ENCODE peak calls at places on chromosomes 13 and 19, in five cellular contexts. N is heart right ventricle, V is fibroblast of lung, P is heart left ventricle, T is GM23338. Q is an unnamed sample.

GRCh38 chr19:33613601-33614000 is 8.2 kb upstream of the CHST8 start:
- DNase-seq in N (no peak), V (no peak), P (no peak), T (no peak), Q (no peak)

GRCh38 chr19:46493236-46494114 is 2.2 kb downstream of the PNMA8B start:
- DNase-seq in N (peak), V (no peak), P (peak), T (peak), Q (no peak)

GRCh38 chr13:39051157-39051556 is 12.9 kb downstream of the NHLRC3 start:
- DNase-seq in N (no peak), V (peak), P (no peak), T (peak), Q (no peak)

GRCh38 chr19:14005381-14006084 is 587 bp downstream of the RFX1 start:
- DNase-seq in N (peak), V (peak), P (peak), T (peak), Q (peak)

GRCh38 chr13:102401305-102401704 is 543 bp downstream of the FGF14 start:
- DNase-seq in N (no peak), V (no peak), P (no peak), T (no peak), Q (no peak)

GRCh38 chr13:106532111-106532929 is 3.1 kb downstream of the EFNB2 start:
- DNase-seq in N (no peak), V (peak), P (no peak), T (no peak), Q (no peak)

GRCh38 chr19:40390084-40390742 is at the start of gene HIPK4:
- DNase-seq in N (no peak), V (no peak), P (no peak), T (peak), Q (no peak)

GRCh38 chr19:5250127-5250659 is 90.4 kb downstream of the PTPRS start:
- DNase-seq in N (peak), V (no peak), P (peak), T (no peak), Q (peak)

GRCh38 chr19:18729933-18730530 is 46.6 kb downstream of the CRTC1 start:
- DNase-seq in N (no peak), V (no peak), P (no peak), T (no peak), Q (no peak)

GRCh38 chr13:28819748-28820098 is 416 bp upstream of the MTUS2 start:
- DNase-seq in N (peak), V (peak), P (peak), T (peak), Q (no peak)

GRCh38 chr19:47723573-47723923 is 10.3 kb downstream of the EHD2 start:
- DNase-seq in N (peak), V (peak), P (no peak), T (no peak), Q (peak)

GRCh38 chr19:3343619-3344502 is 22.5 kb upstream of the NFIC start:
- DNase-seq in N (peak), V (peak), P (peak), T (peak), Q (peak)

GRCh38 chr19:43799502-43800142 is 2.6 kb downstream of the LYPD5 start:
- DNase-seq in N (no peak), V (no peak), P (no peak), T (peak), Q (no peak)

GRCh38 chr13:31476266-31476665 is 263.1 kb upstream of the RXFP2 start:
- DNase-seq in N (no peak), V (peak), P (no peak), T (peak), Q (peak)

GRCh38 chr13:68124437-68125086 is 894.4 kb upstream of the PCDH9 start:
- DNase-seq in N (no peak), V (no peak), P (no peak), T (no peak), Q (no peak)

GRCh38 chr13:68128297-68128915 is 898.3 kb upstream of the PCDH9 start:
- DNase-seq in N (no peak), V (no peak), P (no peak), T (no peak), Q (no peak)

DNA sequence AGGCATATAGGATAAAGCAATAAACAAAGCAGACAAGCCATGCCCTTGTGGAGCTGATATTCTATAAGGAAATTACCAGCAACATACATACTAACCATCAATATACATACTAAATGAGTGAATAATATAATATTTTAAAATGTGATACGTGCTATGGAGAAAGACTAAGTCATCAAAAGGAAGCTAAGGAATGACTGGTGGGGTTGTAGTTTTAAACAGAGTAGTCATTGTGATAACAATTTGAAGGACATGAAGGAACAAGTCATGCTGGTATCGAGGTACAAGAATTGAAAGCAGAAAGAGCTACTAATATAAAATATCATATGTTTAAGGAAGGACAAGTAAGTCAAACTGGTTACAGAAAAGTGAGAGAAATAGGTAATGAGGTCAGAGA is 894.9 kb upstream of the PCDH9 start:
- DNase-seq in N (no peak), V (peak), P (no peak), T (no peak), Q (no peak)
- H3K27ac ChIP-seq in N (no peak), V (no peak), P (no peak), T (no peak), Q (no peak)

GRCh38 chr13:111286162-111286561 is 34.3 kb upstream of the TEX29 start:
- DNase-seq in N (no peak), V (no peak), P (no peak), T (peak), Q (no peak)
- TF ChIP-seq CTCF in N (no peak), V (no peak), P (no peak), T (no peak), Q (no peak)

GRCh38 chr19:51066816-51067215 is 1.9 kb upstream of the KLK13 start:
- DNase-seq in N (no peak), V (no peak), P (no peak), T (no peak), Q (no peak)

GRCh38 chr19:51064534-51065220 is at the start of gene KLK13:
- DNase-seq in N (peak), V (no peak), P (peak), T (peak), Q (no peak)

GRCh38 chr19:51063664-51064063 is 1.2 kb downstream of the KLK13 start:
- DNase-seq in N (no peak), V (no peak), P (no peak), T (no peak), Q (no peak)

GRCh38 chr19:51066393-51066792 is 1.5 kb upstream of the KLK13 start:
- DNase-seq in N (no peak), V (no peak), P (no peak), T (no peak), Q (no peak)

DNA sequence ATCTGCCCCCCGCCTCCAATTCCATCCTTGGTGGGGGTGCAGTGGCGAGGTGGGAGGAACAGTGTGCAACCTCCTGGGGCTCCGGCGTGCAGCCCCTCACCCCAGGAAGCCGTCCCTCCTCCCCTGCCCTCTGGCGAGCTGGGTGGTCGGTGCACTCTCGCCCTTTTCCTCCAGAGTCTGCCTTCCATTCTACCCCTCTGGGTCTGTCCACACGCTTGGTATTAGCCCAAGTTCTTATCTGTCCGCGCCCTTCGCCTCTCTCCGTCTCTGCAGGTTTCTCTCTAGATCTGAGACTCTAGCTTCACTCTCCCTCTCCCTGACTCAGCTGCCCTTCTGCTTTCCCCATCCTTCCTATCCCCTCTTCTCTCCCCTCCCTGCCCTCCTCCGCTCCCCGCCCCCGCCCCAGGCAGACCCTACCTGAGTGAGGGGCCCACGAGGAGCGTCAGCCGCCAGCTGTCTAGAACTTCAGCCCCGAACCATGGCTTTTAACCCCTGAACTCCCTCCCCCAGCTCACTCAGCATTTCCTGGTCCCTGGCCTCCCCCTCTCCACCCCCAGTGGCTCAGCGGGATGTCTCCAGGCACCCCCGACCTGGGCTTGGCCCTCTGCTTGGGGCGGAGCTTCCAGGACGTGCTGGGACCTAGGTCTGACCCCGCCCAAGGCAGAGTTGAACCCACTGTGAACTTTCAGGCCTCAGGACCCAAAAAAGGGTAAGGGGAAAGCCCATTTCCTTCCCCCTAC is 499 bp upstream of the KLK13 start:
- DNase-seq in N (no peak), V (no peak), P (no peak), T (no peak), Q (no peak)
- H3K27ac ChIP-seq in N (no peak), V (no peak), P (no peak), T (no peak), Q (no peak)

DNA sequence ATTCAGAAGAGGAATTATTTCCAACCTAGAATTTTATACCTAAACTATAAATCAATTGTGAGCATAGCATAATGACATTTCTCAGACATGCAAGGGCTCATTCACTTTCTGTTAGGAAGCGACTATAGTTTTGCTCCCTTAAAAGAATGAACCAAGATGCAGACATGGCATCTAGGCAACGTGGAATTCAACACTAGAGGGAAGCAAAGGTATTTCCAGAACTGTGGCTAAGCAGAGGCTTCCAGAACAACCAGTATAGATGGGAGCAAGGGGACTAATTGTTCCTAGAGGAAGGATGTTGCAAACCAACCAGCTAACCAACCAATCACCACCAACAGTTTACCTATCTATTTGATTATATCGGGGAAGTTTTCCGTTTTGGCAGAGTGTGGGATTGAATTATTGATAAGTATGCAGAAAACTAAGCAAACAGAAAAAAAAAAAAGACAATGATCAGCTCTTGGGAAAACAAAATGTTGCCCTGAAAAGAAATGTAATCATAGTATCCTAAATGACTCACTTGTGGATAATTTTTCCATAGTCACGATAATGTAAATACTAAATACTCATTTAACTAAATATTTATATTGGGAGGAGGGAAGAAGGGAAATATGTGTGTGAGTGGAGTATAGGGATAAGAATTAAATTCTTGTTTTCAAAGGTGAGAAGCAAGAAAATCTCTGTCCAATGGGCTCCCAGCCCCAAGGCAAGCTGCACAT is 21.1 kb downstream of the ARL11 start:
- DNase-seq in N (no peak), V (peak), P (no peak), T (peak), Q (no peak)
- TF ChIP-seq CTCF in N (peak), V (peak), P (peak), T (peak), Q (no peak)

GRCh38 chr19:36973844-36974195 is 57.7 kb downstream of the ZNF568 start:
- DNase-seq in N (no peak), V (no peak), P (no peak), T (no peak), Q (no peak)
- H3K27ac ChIP-seq in N (no peak), V (no peak), P (peak), T (no peak), Q (peak)

GRCh38 chr19:50794074-50794777 is 4.0 kb downstream of the ACP4 start:
- DNase-seq in N (no peak), V (no peak), P (no peak), T (no peak), Q (no peak)
- TF ChIP-seq CTCF in N (no peak), V (no peak), P (no peak), T (no peak), Q (no peak)

GRCh38 chr19:7830272-7830771 is 304 bp downstream of the EVI5L start:
- DNase-seq in N (no peak), V (no peak), P (no peak), T (no peak), Q (peak)

GRCh38 chr19:7832781-7833180 is 2.8 kb downstream of the EVI5L start:
- DNase-seq in N (no peak), V (no peak), P (no peak), T (no peak), Q (no peak)

GRCh38 chr19:7832009-7832408 is 2.0 kb downstream of the EVI5L start:
- DNase-seq in N (no peak), V (no peak), P (no peak), T (no peak), Q (no peak)

GRCh38 chr19:7830823-7831222 is 805 bp downstream of the EVI5L start:
- DNase-seq in N (no peak), V (no peak), P (no peak), T (no peak), Q (no peak)

GRCh38 chr19:7831452-7831851 is 1.4 kb downstream of the EVI5L start:
- DNase-seq in N (no peak), V (peak), P (no peak), T (peak), Q (no peak)
- H3K27ac ChIP-seq in N (no peak), V (no peak), P (no peak), T (no peak), Q (no peak)

DNA sequence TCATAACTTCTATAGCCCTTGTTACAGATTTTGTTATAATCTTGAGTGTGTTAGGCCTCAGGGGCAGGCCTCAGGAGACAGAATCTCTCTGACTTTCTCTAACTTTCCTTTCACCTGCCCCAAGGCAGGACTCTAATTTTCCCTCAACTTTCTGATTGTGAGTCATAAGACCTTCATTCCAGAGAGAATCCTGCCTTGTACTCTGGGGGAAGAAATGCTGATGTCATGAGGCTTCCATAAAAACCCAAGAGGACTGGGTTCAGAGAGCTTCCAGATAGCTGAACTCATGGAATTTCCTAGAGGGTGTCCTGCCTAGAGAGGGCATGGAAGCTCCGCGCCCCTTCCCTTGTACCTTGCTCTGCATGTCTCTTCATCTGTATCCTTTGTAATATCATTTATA is 5.3 kb upstream of the KBTBD6 start:
- DNase-seq in N (no peak), V (peak), P (no peak), T (no peak), Q (no peak)
- TF ChIP-seq CTCF in N (no peak), V (no peak), P (no peak), T (no peak), Q (no peak)

GRCh38 chr13:46334008-46334407 is 53.0 kb downstream of the RUBCNL start:
- DNase-seq in N (no peak), V (no peak), P (no peak), T (no peak), Q (no peak)
- H3K27ac ChIP-seq in N (no peak), V (no peak), P (no peak), T (no peak), Q (no peak)

DNA sequence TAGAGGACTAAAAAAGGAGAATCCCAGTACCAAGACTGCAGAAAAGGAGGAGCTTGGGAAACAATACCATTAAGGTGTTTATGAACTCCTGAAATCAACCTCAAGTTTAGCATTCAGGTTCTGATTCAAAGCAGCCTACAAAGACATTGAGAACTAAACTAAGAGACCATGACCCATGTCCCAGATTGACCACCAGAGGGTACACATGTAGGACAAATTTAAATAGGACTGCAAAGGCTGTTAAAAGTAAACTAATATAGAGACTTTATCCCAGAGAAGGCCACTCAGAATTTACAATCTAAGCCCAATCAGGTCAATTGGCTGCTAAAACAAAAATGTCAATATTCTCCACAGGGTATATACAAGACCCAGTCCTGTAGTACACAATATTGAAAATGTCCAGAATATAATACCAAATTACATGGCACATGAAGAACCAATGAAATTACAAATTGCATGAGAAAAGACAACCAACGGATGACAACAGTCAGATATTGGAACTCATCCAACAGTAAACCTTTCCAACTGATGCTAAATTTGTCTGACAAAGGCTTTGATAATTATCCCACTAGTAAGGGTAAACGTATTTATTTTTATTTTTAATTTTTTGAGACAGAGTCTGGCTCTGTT is 682.4 kb downstream of the UQCRFS1 start:
- DNase-seq in N (no peak), V (no peak), P (no peak), T (no peak), Q (no peak)
- TF ChIP-seq CTCF in N (no peak), V (no peak), P (no peak), T (peak), Q (no peak)

Q was measured in uterus.